ENCODE peak calls at places on chromosomes 1 and 21, in ten cellular contexts. One of them, this sample, is unnamed.

GRCh38 chr21:43654806-43655489 is 4.3 kb downstream of the HSF2BP start:
- DNase-seq in WTC11: no peak
- DNase-seq in cardiac fibroblast: peak
- DNase-seq in GM10248: no peak
- DNase-seq in fibroblast of pulmonary artery: no peak
- DNase-seq in Caco-2: no peak
- DNase-seq in PC-3: peak
- DNase-seq in OCI-LY7: no peak
- DNase-seq in HFF-Myc: peak
- DNase-seq in astrocyte of the spinal cord: peak
- DNase-seq in this sample: no peak

GRCh38 chr1:171965802-171966201 is 124.5 kb downstream of the DNM3 start:
- DNase-seq in fibroblast of pulmonary artery: no peak
- DNase-seq in OCI-LY7: no peak
- DNase-seq in HFF-Myc: no peak
- DNase-seq in WTC11: no peak
- DNase-seq in cardiac fibroblast: peak
- DNase-seq in astrocyte of the spinal cord: no peak
- DNase-seq in Caco-2: no peak
- DNase-seq in PC-3: no peak
- DNase-seq in GM10248: no peak
- DNase-seq in this sample: no peak

GRCh38 chr1:25565188-25565591 is 21.8 kb downstream of the LDLRAP1 start:
- DNase-seq in GM10248: no peak
- DNase-seq in cardiac fibroblast: no peak
- DNase-seq in fibroblast of pulmonary artery: no peak
- DNase-seq in Caco-2: no peak
- DNase-seq in HFF-Myc: no peak
- DNase-seq in WTC11: no peak
- DNase-seq in OCI-LY7: peak
- DNase-seq in astrocyte of the spinal cord: peak
- DNase-seq in PC-3: no peak
- DNase-seq in this sample: no peak

GRCh38 chr1:78840447-78841251 is 165.9 kb downstream of the ADGRL4 start:
- DNase-seq in PC-3: peak
- DNase-seq in cardiac fibroblast: peak
- DNase-seq in OCI-LY7: no peak
- DNase-seq in HFF-Myc: no peak
- DNase-seq in Caco-2: no peak
- DNase-seq in astrocyte of the spinal cord: peak
- DNase-seq in GM10248: no peak
- DNase-seq in WTC11: peak
- DNase-seq in fibroblast of pulmonary artery: peak
- DNase-seq in this sample: no peak

GRCh38 chr1:61052393-61053280 is 29.7 kb upstream of the NFIA start:
- DNase-seq in Caco-2: no peak
- DNase-seq in OCI-LY7: no peak
- DNase-seq in HFF-Myc: no peak
- DNase-seq in astrocyte of the spinal cord: no peak
- DNase-seq in fibroblast of pulmonary artery: no peak
- DNase-seq in WTC11: peak
- DNase-seq in GM10248: no peak
- DNase-seq in PC-3: no peak
- DNase-seq in cardiac fibroblast: no peak
- DNase-seq in this sample: no peak

GRCh38 chr1:47688631-47689296 is 250.9 kb downstream of the FOXD2 start:
- DNase-seq in fibroblast of pulmonary artery: no peak
- DNase-seq in astrocyte of the spinal cord: no peak
- DNase-seq in GM10248: no peak
- DNase-seq in PC-3: no peak
- DNase-seq in HFF-Myc: no peak
- DNase-seq in Caco-2: no peak
- DNase-seq in OCI-LY7: no peak
- DNase-seq in cardiac fibroblast: no peak
- DNase-seq in WTC11: no peak
- DNase-seq in this sample: no peak

GRCh38 chr1:244302889-244303609 is 148.7 kb downstream of the ADSS2 start:
- DNase-seq in fibroblast of pulmonary artery: peak
- DNase-seq in cardiac fibroblast: peak
- DNase-seq in PC-3: peak
- DNase-seq in Caco-2: peak
- DNase-seq in GM10248: no peak
- DNase-seq in OCI-LY7: no peak
- DNase-seq in astrocyte of the spinal cord: peak
- DNase-seq in HFF-Myc: no peak
- DNase-seq in WTC11: no peak
- DNase-seq in this sample: no peak

GRCh38 chr1:116881879-116882520 is 27.7 kb upstream of the PTGFRN start:
- DNase-seq in OCI-LY7: peak
- DNase-seq in PC-3: peak
- DNase-seq in HFF-Myc: no peak
- DNase-seq in Caco-2: peak
- DNase-seq in WTC11: peak
- DNase-seq in GM10248: peak
- DNase-seq in astrocyte of the spinal cord: peak
- DNase-seq in cardiac fibroblast: peak
- DNase-seq in fibroblast of pulmonary artery: peak
- DNase-seq in this sample: no peak

GRCh38 chr1:238488406-238488805 is 597.7 kb upstream of the ZP4 start:
- DNase-seq in PC-3: no peak
- DNase-seq in Caco-2: no peak
- DNase-seq in OCI-LY7: no peak
- DNase-seq in WTC11: no peak
- DNase-seq in GM10248: no peak
- DNase-seq in HFF-Myc: no peak
- DNase-seq in cardiac fibroblast: peak
- DNase-seq in fibroblast of pulmonary artery: no peak
- DNase-seq in astrocyte of the spinal cord: no peak
- DNase-seq in this sample: no peak

GRCh38 chr1:3174487-3175247 is 105.7 kb downstream of the PRDM16 start:
- DNase-seq in fibroblast of pulmonary artery: peak
- DNase-seq in Caco-2: no peak
- DNase-seq in cardiac fibroblast: peak
- DNase-seq in PC-3: peak
- DNase-seq in GM10248: no peak
- DNase-seq in HFF-Myc: no peak
- DNase-seq in WTC11: no peak
- DNase-seq in OCI-LY7: no peak
- DNase-seq in astrocyte of the spinal cord: peak
- DNase-seq in this sample: no peak

GRCh38 chr1:226821719-226822085 is 48.7 kb upstream of the PSEN2 start:
- DNase-seq in PC-3: no peak
- DNase-seq in WTC11: no peak
- DNase-seq in OCI-LY7: no peak
- DNase-seq in fibroblast of pulmonary artery: peak
- DNase-seq in Caco-2: no peak
- DNase-seq in cardiac fibroblast: peak
- DNase-seq in GM10248: no peak
- DNase-seq in HFF-Myc: no peak
- DNase-seq in astrocyte of the spinal cord: peak
- DNase-seq in this sample: no peak

GRCh38 chr1:167489581-167490340 is 28.6 kb downstream of the CD247 start:
- DNase-seq in fibroblast of pulmonary artery: no peak
- DNase-seq in PC-3: no peak
- DNase-seq in GM10248: no peak
- DNase-seq in Caco-2: no peak
- DNase-seq in cardiac fibroblast: no peak
- DNase-seq in WTC11: peak
- DNase-seq in astrocyte of the spinal cord: no peak
- DNase-seq in HFF-Myc: no peak
- DNase-seq in OCI-LY7: no peak
- DNase-seq in this sample: peak

GRCh38 chr1:154940880-154941228 is 4.3 kb upstream of the PMVK start:
- DNase-seq in GM10248: peak
- DNase-seq in OCI-LY7: peak
- DNase-seq in PC-3: no peak
- DNase-seq in cardiac fibroblast: no peak
- DNase-seq in Caco-2: no peak
- DNase-seq in fibroblast of pulmonary artery: no peak
- DNase-seq in WTC11: no peak
- DNase-seq in HFF-Myc: no peak
- DNase-seq in astrocyte of the spinal cord: no peak
- DNase-seq in this sample: no peak

GRCh38 chr1:203057831-203058673 is 27.8 kb downstream of the MYOG start:
- DNase-seq in GM10248: no peak
- DNase-seq in PC-3: no peak
- DNase-seq in OCI-LY7: no peak
- DNase-seq in HFF-Myc: peak
- DNase-seq in Caco-2: no peak
- DNase-seq in WTC11: no peak
- DNase-seq in fibroblast of pulmonary artery: no peak
- DNase-seq in astrocyte of the spinal cord: no peak
- DNase-seq in cardiac fibroblast: no peak
- DNase-seq in this sample: no peak

GRCh38 chr1:203058674-203058931 is 27.2 kb downstream of the MYOG start:
- DNase-seq in Caco-2: no peak
- DNase-seq in GM10248: no peak
- DNase-seq in PC-3: no peak
- DNase-seq in astrocyte of the spinal cord: no peak
- DNase-seq in OCI-LY7: no peak
- DNase-seq in cardiac fibroblast: no peak
- DNase-seq in fibroblast of pulmonary artery: no peak
- DNase-seq in HFF-Myc: no peak
- DNase-seq in WTC11: no peak
- DNase-seq in this sample: no peak

GRCh38 chr1:203055166-203055799 is 29.0 kb downstream of the PPFIA4 start:
- DNase-seq in cardiac fibroblast: no peak
- DNase-seq in fibroblast of pulmonary artery: no peak
- DNase-seq in WTC11: peak
- DNase-seq in astrocyte of the spinal cord: no peak
- DNase-seq in PC-3: no peak
- DNase-seq in Caco-2: no peak
- DNase-seq in HFF-Myc: no peak
- DNase-seq in OCI-LY7: no peak
- DNase-seq in GM10248: no peak
- DNase-seq in this sample: peak

GRCh38 chr1:203055983-203056382 is 29.7 kb downstream of the PPFIA4 start:
- DNase-seq in Caco-2: no peak
- DNase-seq in HFF-Myc: no peak
- DNase-seq in astrocyte of the spinal cord: no peak
- DNase-seq in WTC11: no peak
- DNase-seq in fibroblast of pulmonary artery: no peak
- DNase-seq in PC-3: no peak
- DNase-seq in GM10248: no peak
- DNase-seq in cardiac fibroblast: no peak
- DNase-seq in OCI-LY7: no peak
- DNase-seq in this sample: no peak

GRCh38 chr1:203056516-203056915 is 29.3 kb downstream of the MYOG start:
- DNase-seq in fibroblast of pulmonary artery: no peak
- DNase-seq in WTC11: no peak
- DNase-seq in cardiac fibroblast: no peak
- DNase-seq in astrocyte of the spinal cord: no peak
- DNase-seq in PC-3: no peak
- DNase-seq in GM10248: no peak
- DNase-seq in OCI-LY7: no peak
- DNase-seq in Caco-2: no peak
- DNase-seq in HFF-Myc: no peak
- DNase-seq in this sample: no peak
- TF ChIP-seq CTCF in fibroblast of pulmonary artery: peak
- TF ChIP-seq CTCF in WTC11: peak
- TF ChIP-seq CTCF in cardiac fibroblast: peak
- TF ChIP-seq CTCF in astrocyte of the spinal cord: peak
- TF ChIP-seq CTCF in PC-3: peak
- TF ChIP-seq CTCF in GM10248: no peak
- TF ChIP-seq CTCF in OCI-LY7: peak
- TF ChIP-seq CTCF in Caco-2: no peak
- TF ChIP-seq CTCF in HFF-Myc: peak
- TF ChIP-seq CTCF in this sample: no peak

GRCh38 chr1:84737572-84737971 is 47.3 kb upstream of the SSX2IP start:
- DNase-seq in OCI-LY7: no peak
- DNase-seq in cardiac fibroblast: no peak
- DNase-seq in WTC11: no peak
- DNase-seq in HFF-Myc: no peak
- DNase-seq in GM10248: no peak
- DNase-seq in astrocyte of the spinal cord: no peak
- DNase-seq in PC-3: no peak
- DNase-seq in fibroblast of pulmonary artery: no peak
- DNase-seq in Caco-2: no peak
- DNase-seq in this sample: no peak
- TF ChIP-seq CTCF in OCI-LY7: no peak
- TF ChIP-seq CTCF in cardiac fibroblast: no peak
- TF ChIP-seq CTCF in WTC11: no peak
- TF ChIP-seq CTCF in HFF-Myc: no peak
- TF ChIP-seq CTCF in GM10248: no peak
- TF ChIP-seq CTCF in astrocyte of the spinal cord: no peak
- TF ChIP-seq CTCF in PC-3: no peak
- TF ChIP-seq CTCF in fibroblast of pulmonary artery: no peak
- TF ChIP-seq CTCF in Caco-2: no peak
- TF ChIP-seq CTCF in this sample: no peak

GRCh38 chr1:24386241-24386640 is 27.3 kb downstream of the STPG1 start:
- DNase-seq in fibroblast of pulmonary artery: no peak
- DNase-seq in HFF-Myc: no peak
- DNase-seq in PC-3: no peak
- DNase-seq in WTC11: no peak
- DNase-seq in Caco-2: no peak
- DNase-seq in astrocyte of the spinal cord: no peak
- DNase-seq in OCI-LY7: no peak
- DNase-seq in cardiac fibroblast: no peak
- DNase-seq in GM10248: no peak
- DNase-seq in this sample: no peak

GRCh38 chr1:24384251-24385090 is 29.1 kb downstream of the STPG1 start:
- DNase-seq in Caco-2: no peak
- DNase-seq in astrocyte of the spinal cord: peak
- DNase-seq in cardiac fibroblast: peak
- DNase-seq in GM10248: peak
- DNase-seq in WTC11: no peak
- DNase-seq in PC-3: peak
- DNase-seq in OCI-LY7: no peak
- DNase-seq in fibroblast of pulmonary artery: peak
- DNase-seq in HFF-Myc: no peak
- DNase-seq in this sample: no peak

GRCh38 chr1:24383381-24383940 is 30.1 kb downstream of the STPG1 start:
- DNase-seq in WTC11: no peak
- DNase-seq in GM10248: no peak
- DNase-seq in OCI-LY7: no peak
- DNase-seq in Caco-2: no peak
- DNase-seq in cardiac fibroblast: no peak
- DNase-seq in HFF-Myc: no peak
- DNase-seq in astrocyte of the spinal cord: no peak
- DNase-seq in fibroblast of pulmonary artery: no peak
- DNase-seq in PC-3: no peak
- DNase-seq in this sample: no peak

GRCh38 chr1:24386931-24387330 is 26.7 kb downstream of the STPG1 start:
- DNase-seq in Caco-2: no peak
- DNase-seq in PC-3: no peak
- DNase-seq in WTC11: no peak
- DNase-seq in astrocyte of the spinal cord: no peak
- DNase-seq in HFF-Myc: no peak
- DNase-seq in GM10248: no peak
- DNase-seq in fibroblast of pulmonary artery: no peak
- DNase-seq in cardiac fibroblast: no peak
- DNase-seq in OCI-LY7: no peak
- DNase-seq in this sample: no peak

GRCh38 chr1:24385160-24385939 is 28.2 kb downstream of the STPG1 start:
- DNase-seq in HFF-Myc: no peak
- DNase-seq in Caco-2: peak
- DNase-seq in fibroblast of pulmonary artery: peak
- DNase-seq in cardiac fibroblast: peak
- DNase-seq in PC-3: peak
- DNase-seq in astrocyte of the spinal cord: peak
- DNase-seq in WTC11: peak
- DNase-seq in GM10248: no peak
- DNase-seq in OCI-LY7: peak
- DNase-seq in this sample: no peak
- TF ChIP-seq CTCF in HFF-Myc: peak
- TF ChIP-seq CTCF in Caco-2: no peak
- TF ChIP-seq CTCF in fibroblast of pulmonary artery: peak
- TF ChIP-seq CTCF in cardiac fibroblast: peak
- TF ChIP-seq CTCF in PC-3: peak
- TF ChIP-seq CTCF in astrocyte of the spinal cord: peak
- TF ChIP-seq CTCF in WTC11: peak
- TF ChIP-seq CTCF in GM10248: peak
- TF ChIP-seq CTCF in OCI-LY7: peak
- TF ChIP-seq CTCF in this sample: peak

GRCh38 chr1:23804183-23804582 is 3.6 kb upstream of the GALE start:
- DNase-seq in Caco-2: peak
- DNase-seq in OCI-LY7: no peak
- DNase-seq in astrocyte of the spinal cord: no peak
- DNase-seq in PC-3: no peak
- DNase-seq in WTC11: no peak
- DNase-seq in GM10248: no peak
- DNase-seq in cardiac fibroblast: no peak
- DNase-seq in HFF-Myc: no peak
- DNase-seq in fibroblast of pulmonary artery: no peak
- DNase-seq in this sample: no peak
- TF ChIP-seq CTCF in Caco-2: no peak
- TF ChIP-seq CTCF in OCI-LY7: peak
- TF ChIP-seq CTCF in astrocyte of the spinal cord: peak
- TF ChIP-seq CTCF in PC-3: peak
- TF ChIP-seq CTCF in WTC11: peak
- TF ChIP-seq CTCF in GM10248: no peak
- TF ChIP-seq CTCF in cardiac fibroblast: peak
- TF ChIP-seq CTCF in HFF-Myc: peak
- TF ChIP-seq CTCF in fibroblast of pulmonary artery: peak
- TF ChIP-seq CTCF in this sample: peak